ENCODE peak calls at places on chromosomes 6 and 20, in five cellular contexts. One of them, this sample, is unnamed.

GRCh38 chr6:165616116-165616515 is 46.9 kb downstream of the PDE10A start:
- DNase-seq in K562: no peak
- DNase-seq in A549: no peak
- DNase-seq in HepG2: no peak
- DNase-seq in H1: no peak
- DNase-seq in this sample: peak; percentile 18

GRCh38 chr20:3423126-3423525 is 15.7 kb upstream of the DNAAF9 start:
- DNase-seq in HepG2: no peak
- DNase-seq in A549: no peak
- DNase-seq in K562: no peak
- DNase-seq in H1: no peak
- DNase-seq in this sample: no peak

GRCh38 chr6:157528931-157529653 is 148.1 kb downstream of the ZDHHC14 start:
- DNase-seq in A549: no peak
- DNase-seq in HepG2: peak; percentile 73
- DNase-seq in K562: no peak
- DNase-seq in H1: no peak
- DNase-seq in this sample: no peak

GRCh38 chr6:36963451-36964290 is 9.1 kb downstream of the PI16 start:
- DNase-seq in H1: no peak
- DNase-seq in K562: no peak
- DNase-seq in A549: no peak
- DNase-seq in HepG2: no peak
- DNase-seq in this sample: no peak

GRCh38 chr6:154230910-154231595 is 125.5 kb downstream of the IPCEF1 start:
- DNase-seq in HepG2: no peak
- DNase-seq in H1: no peak
- DNase-seq in K562: no peak
- DNase-seq in A549: no peak
- DNase-seq in this sample: no peak

GRCh38 chr6:20319520-20320357 is 81.9 kb upstream of the E2F3 start:
- DNase-seq in K562: no peak
- DNase-seq in H1: no peak
- DNase-seq in A549: no peak
- DNase-seq in HepG2: no peak
- DNase-seq in this sample: no peak

GRCh38 chr20:49846206-49846807 is 33.7 kb downstream of the SLC9A8 start:
- DNase-seq in K562: peak; percentile 64
- DNase-seq in HepG2: peak; percentile 73
- DNase-seq in H1: no peak
- DNase-seq in A549: peak; percentile 72
- DNase-seq in this sample: peak; percentile 58

GRCh38 chr20:41608606-41609005 is 9.6 kb downstream of the CHD6 start:
- DNase-seq in K562: no peak
- DNase-seq in A549: no peak
- DNase-seq in HepG2: no peak
- DNase-seq in H1: no peak
- DNase-seq in this sample: no peak

GRCh38 chr20:47607208-47607613 is 105.5 kb downstream of the NCOA3 start:
- DNase-seq in H1: no peak
- DNase-seq in A549: no peak
- DNase-seq in K562: peak; percentile 68
- DNase-seq in HepG2: no peak
- DNase-seq in this sample: peak; percentile 56

GRCh38 chr6:36633915-36634314 is 39.8 kb downstream of the SRSF3 start:
- DNase-seq in K562: no peak
- DNase-seq in HepG2: peak; percentile 70
- DNase-seq in A549: no peak
- DNase-seq in H1: no peak
- DNase-seq in this sample: peak; percentile 87

GRCh38 chr20:47093567-47093966 is 198.9 kb downstream of the EYA2 start:
- DNase-seq in HepG2: no peak
- DNase-seq in A549: no peak
- DNase-seq in K562: no peak
- DNase-seq in H1: no peak
- DNase-seq in this sample: no peak

GRCh38 chr6:137660296-137660731 is 166.1 kb upstream of the OLIG3 start:
- DNase-seq in A549: no peak
- DNase-seq in HepG2: peak; percentile 72
- DNase-seq in K562: no peak
- DNase-seq in H1: no peak
- DNase-seq in this sample: no peak

GRCh38 chr6:82240191-82240590 is 7.4 kb downstream of the IBTK start:
- DNase-seq in HepG2: no peak
- DNase-seq in A549: no peak
- DNase-seq in K562: no peak
- DNase-seq in H1: no peak
- DNase-seq in this sample: no peak
- H3K4me3 ChIP-seq in HepG2: no peak overlapping the region
- H3K4me3 ChIP-seq in A549: no peak overlapping the region
- H3K4me3 ChIP-seq in K562: no peak overlapping the region
- H3K4me3 ChIP-seq in H1: no peak overlapping the region
- H3K4me3 ChIP-seq in this sample: no peak overlapping the region

GRCh38 chr20:37903317-37904007 is 535 bp downstream of the VSTM2L start:
- DNase-seq in HepG2: no peak
- DNase-seq in H1: no peak
- DNase-seq in K562: no peak
- DNase-seq in A549: peak; percentile 21
- DNase-seq in this sample: no peak
- TF ChIP-seq MAFK in HepG2: no peak
- TF ChIP-seq MAFK in H1: no peak
- TF ChIP-seq MAFK in K562: no peak
- TF ChIP-seq MAFK in A549: no peak
- TF ChIP-seq MAFK in this sample: no peak

DNA sequence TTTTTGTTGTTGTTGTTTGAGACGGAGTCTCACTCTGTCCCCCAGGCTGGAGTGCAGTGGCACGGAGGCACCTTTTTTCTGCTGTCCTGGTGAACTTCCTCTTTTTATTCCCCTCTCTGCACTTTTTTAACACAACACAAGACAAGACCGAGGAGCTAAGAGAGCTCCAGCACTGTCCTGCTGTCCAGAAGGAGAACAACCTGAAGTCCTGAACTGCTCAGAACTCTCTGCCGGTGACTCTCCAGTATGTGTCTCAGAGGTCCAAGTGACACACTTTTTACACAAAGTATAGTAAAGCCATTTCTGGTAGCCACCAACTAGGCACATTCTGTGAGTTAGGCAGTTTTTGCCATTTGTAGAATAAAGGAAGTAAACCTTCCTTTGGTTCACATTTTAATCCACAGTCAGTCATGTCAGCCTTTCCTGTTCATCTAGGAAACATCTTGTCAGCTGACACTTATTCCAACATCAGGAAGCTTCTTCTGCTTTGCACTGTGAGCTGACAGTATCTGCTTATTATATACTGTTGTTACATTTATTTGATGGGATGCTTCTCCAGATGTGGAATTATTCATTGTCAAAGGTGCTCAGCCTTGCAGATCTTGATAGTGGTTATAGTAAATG is 28.1 kb upstream of the TXNDC5 start:
- DNase-seq in H1: no peak
- DNase-seq in K562: no peak
- DNase-seq in A549: no peak
- DNase-seq in HepG2: no peak
- DNase-seq in this sample: no peak
- H3K4me3 ChIP-seq in H1: no peak overlapping the region
- H3K4me3 ChIP-seq in K562: no peak overlapping the region
- H3K4me3 ChIP-seq in A549: no peak overlapping the region
- H3K4me3 ChIP-seq in HepG2: no peak overlapping the region
- H3K4me3 ChIP-seq in this sample: no peak overlapping the region

GRCh38 chr6:79808846-79809245 is 138.5 kb downstream of the ELOVL4 start:
- DNase-seq in K562: no peak
- DNase-seq in HepG2: no peak
- DNase-seq in A549: no peak
- DNase-seq in H1: no peak
- DNase-seq in this sample: no peak
- TF ChIP-seq MAFK in K562: no peak
- TF ChIP-seq MAFK in HepG2: no peak
- TF ChIP-seq MAFK in A549: no peak
- TF ChIP-seq MAFK in H1: no peak
- TF ChIP-seq MAFK in this sample: no peak

GRCh38 chr20:21019468-21019830 is 86.7 kb downstream of the LINC00237 start:
- DNase-seq in HepG2: no peak
- DNase-seq in A549: no peak
- DNase-seq in K562: no peak
- DNase-seq in H1: no peak
- DNase-seq in this sample: no peak

GRCh38 chr20:21020656-21021004 is 85.5 kb downstream of the LINC00237 start:
- DNase-seq in HepG2: peak; percentile 57
- DNase-seq in H1: no peak
- DNase-seq in A549: no peak
- DNase-seq in K562: no peak
- DNase-seq in this sample: no peak

GRCh38 chr20:21018576-21018975 is 87.6 kb downstream of the LINC00237 start:
- DNase-seq in H1: no peak
- DNase-seq in K562: no peak
- DNase-seq in HepG2: no peak
- DNase-seq in A549: no peak
- DNase-seq in this sample: no peak

GRCh38 chr20:21017381-21018085 is 88.6 kb downstream of the LINC00237 start:
- DNase-seq in K562: no peak
- DNase-seq in HepG2: peak; percentile 99
- DNase-seq in A549: no peak
- DNase-seq in H1: no peak
- DNase-seq in this sample: no peak

DNA sequence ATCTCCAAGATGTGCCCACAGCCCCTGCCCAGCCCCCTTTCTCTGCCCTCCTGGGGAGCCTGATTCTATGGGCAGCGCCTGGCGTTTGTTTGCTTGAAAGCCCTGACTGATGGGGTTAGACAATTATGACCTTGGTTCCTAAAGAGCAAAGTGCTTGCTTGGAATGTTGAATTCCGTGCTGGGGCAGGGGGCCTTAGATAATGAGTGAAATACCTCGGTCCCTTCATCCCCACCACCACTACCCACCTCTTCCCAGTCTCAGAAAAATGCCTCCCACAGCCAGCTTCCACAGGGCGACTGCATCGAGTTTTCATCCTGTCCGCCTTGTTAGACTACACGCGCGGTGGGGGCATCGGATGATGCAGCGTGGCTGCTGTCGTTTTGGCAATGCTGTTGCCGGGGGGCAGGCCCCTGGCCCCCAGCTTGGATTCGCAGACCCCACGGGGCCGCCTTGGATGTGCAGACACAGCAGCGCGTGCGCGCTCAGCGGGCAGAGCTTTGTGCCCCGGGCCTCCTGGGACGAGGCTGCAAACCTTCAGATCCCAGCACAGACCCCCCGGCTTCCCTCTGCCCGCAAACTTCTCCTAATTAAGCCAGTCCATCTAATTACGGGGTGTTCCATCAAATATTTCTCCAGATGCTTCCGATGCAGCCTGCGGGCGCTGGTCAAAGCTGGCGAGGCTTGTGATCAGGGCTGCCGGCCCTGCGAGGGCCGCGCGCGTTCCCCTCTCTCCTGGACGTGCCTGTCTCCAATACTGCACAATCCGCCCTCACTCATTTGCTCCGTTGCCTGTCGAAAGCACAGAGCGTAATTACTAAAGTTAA is 86.1 kb downstream of the LINC00237 start:
- DNase-seq in K562: no peak
- DNase-seq in HepG2: peak; percentile 82
- DNase-seq in H1: no peak
- DNase-seq in A549: no peak
- DNase-seq in this sample: no peak
- H3K4me3 ChIP-seq in K562: no peak overlapping the region
- H3K4me3 ChIP-seq in HepG2: peak overlapping the region; percentile 31
- H3K4me3 ChIP-seq in H1: no peak overlapping the region
- H3K4me3 ChIP-seq in A549: no peak overlapping the region
- H3K4me3 ChIP-seq in this sample: no peak overlapping the region